ENCODE peak calls at places on chromosomes 12 and 14, in five cellular contexts. U is NT2/D1; Z is effector memory CD4-positive, alpha-beta T cell; R is PC-9; D is CD8-positive, alpha-beta T cell. X is an unnamed sample. For H3K4me1, the result is how much of the 10 kb centered on the place peaks cover.

GRCh38 chr14:91173867-91174266 is 60.0 kb downstream of the DGLUCY start:
- DNase-seq in U (no peak), D (no peak), Z (no peak), R (no peak), X (no peak)

GRCh38 chr12:106179086-106179485 is 40.3 kb upstream of the NUAK1 start:
- DNase-seq in U (no peak), D (no peak), Z (no peak), R (no peak), X (no peak)

GRCh38 chr12:131862994-131863710 is 31.3 kb upstream of the ULK1 start:
- DNase-seq in D (no peak), U (no peak), R (no peak), Z (no peak), X (no peak)

GRCh38 chr12:55899035-55899434 is 28.7 kb downstream of the PYM1 start:
- DNase-seq in R (no peak), U (no peak), Z (no peak), D (no peak), X (no peak)

GRCh38 chr12:11978985-11979384 is 91.8 kb upstream of the BCL2L14 start:
- DNase-seq in R (peak), Z (no peak), D (no peak), U (no peak), X (no peak)

GRCh38 chr14:50855558-50855957 is 16.3 kb upstream of the ABHD12B start:
- DNase-seq in R (no peak), U (no peak), D (no peak), Z (no peak), X (no peak)

GRCh38 chr14:50947446-50947845 is 3.2 kb upstream of the PYGL start:
- DNase-seq in D (no peak), R (no peak), Z (no peak), U (no peak), X (no peak)

GRCh38 chr12:101859664-101860607 is 17.4 kb upstream of the DRAM1 start:
- DNase-seq in U (no peak), D (no peak), R (peak), Z (no peak), X (no peak)

GRCh38 chr12:20096430-20096829 is 271.9 kb upstream of the PDE3A start:
- DNase-seq in Z (no peak), D (no peak), R (no peak), U (no peak), X (no peak)

GRCh38 chr14:34650786-34651584 is 21.0 kb upstream of the SNX6 start:
- DNase-seq in U (no peak), Z (no peak), D (no peak), R (peak), X (no peak)

GRCh38 chr12:47997321-47997720 is 7.0 kb downstream of the COL2A1 start:
- DNase-seq in R (peak), D (no peak), U (no peak), Z (no peak), X (peak)

GRCh38 chr12:53481957-53482586 is 17.2 kb downstream of the MAP3K12 start:
- DNase-seq in Z (no peak), R (peak), U (no peak), D (no peak), X (no peak)

GRCh38 chr12:112808176-112808575 is 16.6 kb downstream of the RPH3A start:
- DNase-seq in D (no peak), R (no peak), Z (no peak), U (no peak), X (no peak)

GRCh38 chr14:38310420-38310995 is 54.6 kb upstream of the CLEC14A start:
- DNase-seq in R (no peak), D (no peak), U (no peak), Z (no peak), X (no peak)

GRCh38 chr14:104779776-104780512 is 15.6 kb downstream of the AKT1 start:
- DNase-seq in D (no peak), U (no peak), Z (no peak), R (no peak), X (peak)

GRCh38 chr12:52627395-52628110 is 9.2 kb upstream of the KRT73 start:
- DNase-seq in R (no peak), U (no peak), D (no peak), Z (no peak), X (no peak)

GRCh38 chr14:105041841-105042765 is 21.2 kb upstream of the CDCA4 start:
- DNase-seq in Z (no peak), U (no peak), D (no peak), R (no peak), X (no peak)

GRCh38 chr12:124852911-124853441 is 10.7 kb downstream of the SCARB1 start:
- DNase-seq in R (no peak), D (no peak), Z (no peak), U (no peak), X (no peak)
- H3K4me1 ChIP-seq in R (under half), D (under half), Z (under half), U (under half), X (under half)

DNA sequence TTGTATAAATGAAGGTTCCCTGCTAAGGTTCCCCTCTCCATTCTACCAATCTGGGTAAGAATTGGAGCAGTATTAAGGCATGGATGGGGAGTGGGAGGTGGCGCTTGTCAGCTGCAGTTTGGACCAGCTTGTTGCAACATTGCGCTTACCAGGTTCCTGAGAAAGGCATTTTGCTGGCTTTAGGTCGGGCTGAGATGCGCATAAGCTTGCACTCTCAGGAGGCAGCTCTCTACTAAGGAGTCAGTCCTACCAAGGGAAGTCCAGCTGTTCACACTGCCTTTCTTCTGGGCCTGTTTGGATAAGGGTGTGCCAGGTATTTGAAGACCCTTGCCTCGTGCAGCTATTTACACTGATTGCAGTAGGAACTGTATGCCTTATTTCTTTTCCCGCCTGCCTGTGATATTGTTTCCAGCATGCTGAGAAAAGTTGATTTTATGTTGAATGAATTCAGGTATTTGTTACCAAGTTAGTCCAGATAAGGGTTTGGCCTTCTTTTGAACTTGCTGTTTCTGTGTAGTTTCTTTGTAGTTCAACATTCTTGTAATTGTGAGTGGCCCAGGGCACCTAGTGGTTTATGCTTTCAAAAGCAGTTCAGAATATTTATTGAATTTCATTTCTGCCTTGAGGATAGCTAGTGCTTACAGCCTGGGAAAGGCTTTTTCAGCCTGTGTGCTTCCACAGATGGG is 2.6 kb downstream of the MLEC start:
- DNase-seq in Z (no peak), D (no peak), U (no peak), R (no peak), X (no peak)
- H3K4me1 ChIP-seq in Z (under half), D (under half), U (under half), R (under half), X (under half)

GRCh38 chr14:101820283-101820798 is 58.8 kb downstream of the PPP2R5C start:
- DNase-seq in U (no peak), Z (no peak), D (no peak), R (no peak), X (no peak)
- H3K4me1 ChIP-seq in U (under half), Z (half or more), D (half or more), R (under half), X (under half)

DNA sequence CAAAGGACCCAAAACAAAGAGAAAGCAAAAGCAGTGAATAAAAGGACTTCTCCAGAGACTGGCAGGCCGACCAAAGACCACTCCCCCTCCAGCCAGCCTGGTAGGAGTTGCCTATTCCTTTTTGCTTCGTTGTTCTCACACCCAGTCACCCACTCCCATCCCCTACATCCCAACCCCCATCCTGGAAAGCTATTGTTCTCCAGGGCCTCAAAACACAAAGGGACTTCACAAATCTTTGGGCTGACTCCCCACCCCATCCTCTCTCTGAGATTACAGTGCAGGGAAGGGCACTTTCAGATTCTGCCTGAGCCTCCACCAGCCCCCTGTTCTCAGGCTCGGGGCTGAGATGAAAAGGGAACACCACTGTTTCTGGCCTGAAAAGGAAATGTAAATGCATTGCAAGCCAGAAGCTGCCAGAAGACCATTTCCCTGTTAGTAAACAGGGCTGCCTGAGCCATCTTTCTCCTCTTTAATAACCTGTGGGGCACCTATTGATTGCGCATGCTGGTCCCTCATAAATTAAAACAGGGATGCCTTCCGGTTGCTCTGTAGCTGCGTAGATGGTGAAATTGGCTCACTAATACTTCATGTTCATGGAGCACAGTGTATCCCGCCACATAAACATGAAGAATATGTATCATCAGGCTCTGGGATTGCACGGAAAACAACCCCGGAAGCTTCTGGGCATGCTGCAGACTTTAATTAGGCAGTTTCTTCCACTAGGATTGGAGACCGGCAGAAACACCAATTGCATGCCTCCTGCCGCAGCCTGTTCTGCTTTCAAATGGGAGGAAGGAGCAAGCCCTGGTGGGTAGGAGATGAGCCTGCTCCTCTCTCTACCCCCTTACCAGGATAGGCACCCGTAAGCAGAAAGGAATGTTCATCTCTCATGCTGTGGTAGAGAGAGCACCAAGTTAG is 130.3 kb upstream of the FUT8 start:
- DNase-seq in U (peak), R (no peak), D (no peak), Z (no peak), X (no peak)
- H3K4me1 ChIP-seq in U (under half), R (under half), D (under half), Z (under half), X (under half)

DNA sequence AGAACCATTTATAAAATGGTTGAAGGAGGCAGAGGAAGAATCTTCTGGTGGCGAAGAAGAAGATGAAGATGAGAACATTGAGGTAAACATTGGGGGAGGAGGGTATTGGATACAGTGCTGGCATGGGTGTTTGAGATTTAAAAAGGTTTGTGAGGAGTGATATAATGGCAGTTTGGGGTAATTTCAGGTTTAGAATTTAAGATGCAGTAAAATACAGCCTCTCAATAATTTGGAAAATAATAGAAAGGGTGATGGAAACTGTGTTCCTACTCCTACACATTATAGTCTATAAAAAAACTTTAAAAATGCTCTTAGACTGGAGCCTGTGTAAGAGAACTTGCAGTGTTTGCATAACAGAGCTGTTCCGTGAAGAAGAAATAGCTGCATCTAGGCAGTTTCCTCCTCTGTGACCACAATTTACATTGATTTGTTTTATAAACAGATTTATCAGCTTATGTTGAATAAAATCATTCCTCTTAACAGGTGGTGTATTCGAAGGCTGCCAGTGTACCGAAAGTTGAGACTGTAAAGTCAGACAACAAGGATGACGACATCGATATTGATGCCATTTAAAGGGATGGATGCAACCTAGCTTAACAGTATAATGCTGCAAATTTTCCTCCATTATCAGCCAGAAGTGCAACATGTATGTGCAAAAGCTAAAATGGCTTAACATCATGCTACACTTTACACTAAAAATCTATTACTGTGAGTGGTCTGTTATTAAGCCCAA is 6.6 kb downstream of the EIF5 start:
- DNase-seq in R (no peak), U (no peak), Z (no peak), D (no peak), X (no peak)
- H3K4me1 ChIP-seq in R (under half), U (under half), Z (under half), D (under half), X (under half)

DNA sequence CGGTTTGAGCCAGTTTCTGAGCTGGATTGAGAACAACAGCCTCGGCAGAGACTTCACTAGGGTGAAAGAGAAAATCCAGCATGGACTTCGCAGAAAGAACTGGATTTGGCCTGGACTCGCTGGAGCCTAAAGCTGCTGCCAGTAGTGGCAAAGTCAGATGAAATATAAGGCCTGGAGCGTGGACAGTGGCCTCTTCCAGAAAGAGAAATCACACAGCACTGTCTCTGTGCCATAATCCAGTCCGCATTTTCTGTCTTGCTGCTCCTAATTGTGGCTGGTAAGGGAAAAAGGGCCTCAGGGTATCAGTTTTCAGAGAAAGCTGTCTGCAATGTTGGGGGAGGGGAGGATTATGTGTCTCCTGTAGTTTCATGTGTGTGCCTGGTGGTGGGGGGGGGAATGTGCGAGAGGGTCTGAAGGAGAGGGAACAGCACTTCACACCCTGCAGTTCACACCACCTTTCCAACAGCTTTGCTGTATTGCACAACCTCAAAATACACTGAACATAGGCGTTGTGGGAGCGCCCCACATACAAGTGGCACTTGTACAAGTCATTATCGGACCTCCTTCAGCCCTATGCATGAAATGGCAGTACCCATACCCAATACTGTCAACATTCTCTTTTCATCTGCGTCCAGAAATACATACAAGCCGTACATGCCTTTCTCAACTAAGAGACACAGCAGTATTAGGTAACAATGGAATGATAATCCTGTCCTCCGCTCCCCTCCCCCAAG is 107.6 kb upstream of the ATF7IP start:
- DNase-seq in Z (peak), D (peak), R (peak), U (peak), X (peak)
- H3K4me1 ChIP-seq in Z (under half), D (under half), R (under half), U (under half), X (under half)

GRCh38 chr12:128790221-128790620 is 33.5 kb downstream of the SLC15A4 start:
- DNase-seq in U (no peak), R (no peak), Z (no peak), D (no peak), X (no peak)

GRCh38 chr12:128790653-128791373 is 32.9 kb downstream of the SLC15A4 start:
- DNase-seq in R (no peak), U (no peak), Z (no peak), D (no peak), X (no peak)

GRCh38 chr12:128792398-128792797 is 31.4 kb downstream of the SLC15A4 start:
- DNase-seq in Z (no peak), U (no peak), D (no peak), R (no peak), X (no peak)

GRCh38 chr12:128792881-128793280 is 30.9 kb downstream of the SLC15A4 start:
- DNase-seq in R (no peak), Z (no peak), D (no peak), U (no peak), X (no peak)

GRCh38 chr12:128791395-128792322 is 32.1 kb downstream of the SLC15A4 start:
- DNase-seq in D (no peak), U (no peak), Z (no peak), R (no peak), X (no peak)
- H3K4me1 ChIP-seq in D (under half), U (under half), Z (under half), R (under half), X (under half)

GRCh38 chr12:10211101-10211974 is 1.3 kb upstream of the GABARAPL1 start:
- DNase-seq in Z (no peak), R (no peak), U (no peak), D (no peak), X (no peak)

GRCh38 chr12:10211975-10212622 is 578 bp upstream of the GABARAPL1 start:
- DNase-seq in R (peak), U (peak), Z (peak), D (peak), X (peak)

GRCh38 chr12:10210225-10210624 is 2.5 kb upstream of the GABARAPL1 start:
- DNase-seq in D (no peak), U (no peak), R (no peak), Z (no peak), X (no peak)

GRCh38 chr12:10205251-10205807 is 7.3 kb upstream of the GABARAPL1 start:
- DNase-seq in R (peak), Z (no peak), U (no peak), D (no peak), X (no peak)

GRCh38 chr12:10207136-10207535 is 5.5 kb upstream of the GABARAPL1 start:
- DNase-seq in D (no peak), R (no peak), Z (no peak), U (no peak), X (no peak)
- H3K4me1 ChIP-seq in D (under half), R (under half), Z (under half), U (under half), X (under half)